ENCODE peak calls at places on chromosomes 13 and 19, in five cellular contexts. F is GM03348; Y is activated CD8-positive, alpha-beta memory T cell treated with anti-CD3 and anti-CD28 coated beads for 1 hour; L is NCI-H460; Q is T-cell. Z is an unnamed sample.

GRCh38 chr13:40318366-40318765 is 348.1 kb downstream of the FOXO1 start:
- DNase-seq in Y (no peak), L (no peak), F (no peak), Q (no peak), Z (peak)

GRCh38 chr19:35140898-35141626 is 2.0 kb upstream of the FXYD7 start:
- DNase-seq in Y (peak), F (peak), Q (peak), L (peak), Z (peak)

GRCh38 chr13:89920461-89920860 is 1427.0 kb upstream of the MIR17HG start:
- DNase-seq in Y (no peak), L (no peak), Q (no peak), F (no peak), Z (no peak)

GRCh38 chr13:61900033-61900432 is 484.4 kb upstream of the PCDH20 start:
- DNase-seq in Q (no peak), L (no peak), F (no peak), Y (no peak), Z (no peak)

GRCh38 chr19:4493929-4494690 is 22.0 kb downstream of the HDGFL2 start:
- DNase-seq in Y (no peak), L (no peak), Q (no peak), F (no peak), Z (no peak)

GRCh38 chr13:105778196-105778595 is 757.3 kb downstream of the EFNB2 start:
- DNase-seq in L (no peak), Y (no peak), F (no peak), Q (no peak), Z (peak)

GRCh38 chr19:4678881-4679379 is 8.8 kb upstream of the MYDGF start:
- DNase-seq in F (peak), Y (no peak), L (no peak), Q (peak), Z (no peak)

GRCh38 chr13:80586356-80586755 is 245.4 kb upstream of the SPRY2 start:
- DNase-seq in F (no peak), Y (no peak), L (no peak), Q (no peak), Z (peak)

GRCh38 chr19:11767633-11768133 is 883 bp downstream of the ZNF441 start:
- DNase-seq in Q (no peak), Y (no peak), L (no peak), F (peak), Z (peak)

GRCh38 chr13:111474136-111475002 is 153.9 kb downstream of the TEX29 start:
- DNase-seq in Q (no peak), Y (no peak), L (peak), F (peak), Z (peak)

GRCh38 chr13:49062297-49062896 is 86.7 kb downstream of the FNDC3A start:
- DNase-seq in Q (no peak), Y (no peak), L (no peak), F (no peak), Z (no peak)

GRCh38 chr13:113641426-113641825 is 16.6 kb downstream of the ATP4B start:
- DNase-seq in Q (no peak), L (no peak), F (no peak), Y (no peak), Z (no peak)

GRCh38 chr19:34188388-34188787 is 16.1 kb downstream of the LSM14A start:
- DNase-seq in L (no peak), Q (no peak), Y (no peak), F (no peak), Z (no peak)

GRCh38 chr13:57409121-57409520 is 222.4 kb upstream of the PCDH17 start:
- DNase-seq in L (no peak), F (no peak), Y (no peak), Q (no peak), Z (no peak)

GRCh38 chr13:99721606-99722384 is 220.5 kb downstream of the TM9SF2 start:
- DNase-seq in Q (no peak), F (no peak), Y (no peak), L (no peak), Z (peak)

GRCh38 chr19:10812902-10813404 is 23.1 kb downstream of the TMED1 start:
- DNase-seq in L (peak), F (peak), Y (no peak), Q (no peak), Z (peak)

GRCh38 chr13:90708159-90708558 is 639.3 kb upstream of the MIR17HG start:
- DNase-seq in L (no peak), Q (no peak), F (no peak), Y (no peak), Z (no peak)

GRCh38 chr19:52621376-52621775 is 16.8 kb downstream of the ZNF83 start:
- DNase-seq in Q (no peak), Y (no peak), F (no peak), L (no peak), Z (no peak)

GRCh38 chr13:39406688-39407087 is 196.3 kb downstream of the LHFPL6 start:
- DNase-seq in F (no peak), L (no peak), Q (no peak), Y (no peak), Z (no peak)

GRCh38 chr13:96796234-96796633 is 198.0 kb downstream of the OXGR1 start:
- DNase-seq in F (no peak), Y (no peak), Q (no peak), L (no peak), Z (peak)

GRCh38 chr13:102400619-102401125 is 1.2 kb downstream of the FGF14 start:
- DNase-seq in F (peak), Y (no peak), L (no peak), Q (no peak), Z (no peak)

GRCh38 chr13:84962141-84962750 is 837.0 kb downstream of the SLITRK6 start:
- DNase-seq in L (no peak), Q (no peak), Y (no peak), F (no peak), Z (no peak)

GRCh38 chr13:32029684-32030083 is 1.9 kb upstream of the FRY start:
- DNase-seq in F (no peak), Q (no peak), Y (no peak), L (no peak), Z (no peak)

GRCh38 chr19:49340069-49340864 is 5.1 kb downstream of the CD37 start:
- DNase-seq in F (no peak), L (no peak), Q (no peak), Y (no peak), Z (no peak)

GRCh38 chr19:4234142-4234861 is 5.0 kb downstream of the EBI3 start:
- DNase-seq in L (no peak), F (no peak), Q (no peak), Y (no peak), Z (no peak)

GRCh38 chr19:38389101-38389925 is 816 bp downstream of the SPRED3 start:
- DNase-seq in Y (no peak), L (no peak), F (peak), Q (no peak), Z (peak)

GRCh38 chr19:48136547-48136946 is 25.9 kb upstream of the PLA2G4C start:
- DNase-seq in Y (no peak), L (no peak), F (no peak), Q (no peak), Z (no peak)

GRCh38 chr13:113220877-113221276 is 11.5 kb downstream of the CUL4A start:
- DNase-seq in Q (peak), L (no peak), F (no peak), Y (no peak), Z (peak)

GRCh38 chr19:40154121-40154680 is 37.0 kb upstream of the MAP3K10 start:
- DNase-seq in Q (no peak), F (no peak), Y (no peak), L (no peak), Z (no peak)

GRCh38 chr19:17902701-17903100 is 30.1 kb upstream of the CCDC124 start:
- DNase-seq in Y (no peak), Q (no peak), F (peak), L (no peak), Z (peak)

GRCh38 chr13:25478186-25478585 is 106.4 kb downstream of the ATP8A2 start:
- DNase-seq in F (no peak), Q (no peak), Y (no peak), L (peak), Z (peak)

Z was measured in LHCN-M2.